ENCODE peak calls at places on chromosome 21, in four cellular contexts. T is OCI-LY7, X is fibroblast of lung, A is mesothelial cell of epicardium. S is an unnamed sample.

GRCh38 chr21:43866233-43866632 is 1.2 kb downstream of the AGPAT3 start:
- DNase-seq in T (peak; percentile 47), X (peak; percentile 60), A (no peak), S (peak; percentile 40)

GRCh38 chr21:45618287-45618686 is 25.2 kb upstream of the PCBP3 start:
- DNase-seq in X (peak; percentile 40), A (no peak), T (no peak), S (peak; percentile 69)

GRCh38 chr21:16248705-16249104 is 518.9 kb downstream of the USP25 start:
- DNase-seq in X (no peak), A (no peak), T (no peak), S (no peak)

GRCh38 chr21:28099296-28099695 is 893.4 kb downstream of the LTN1 start:
- DNase-seq in A (no peak), T (no peak), X (peak; percentile 80), S (no peak)

GRCh38 chr21:43778469-43779335 is 2.6 kb upstream of the CSTB start:
- DNase-seq in A (no peak), X (peak; percentile 29), T (no peak), S (peak; percentile 25)

GRCh38 chr21:37670883-37671282 is 245.4 kb downstream of the KCNJ6 start:
- DNase-seq in A (no peak), X (peak; percentile 39), T (no peak), S (peak; percentile 82)

GRCh38 chr21:15850645-15851044 is 120.9 kb downstream of the USP25 start:
- DNase-seq in X (peak; percentile 58), A (no peak), T (no peak), S (peak; percentile 65)

GRCh38 chr21:43809346-43809799 is 20.0 kb downstream of the RRP1 start:
- DNase-seq in T (no peak), A (no peak), X (no peak), S (no peak)

GRCh38 chr21:43864806-43865470 is at the start of gene AGPAT3:
- DNase-seq in A (no peak), T (peak; percentile 41), X (no peak), S (no peak)

GRCh38 chr21:46129846-46130651 is 25.3 kb downstream of the FTCD start:
- DNase-seq in X (no peak), T (no peak), A (no peak), S (no peak)

GRCh38 chr21:17612023-17612564 is 607 bp downstream of the BTG3 start:
- DNase-seq in T (peak; percentile 41), X (peak; percentile 40), A (peak; percentile 22), S (peak; percentile 75)

GRCh38 chr21:42986125-42986783 is 11.9 kb downstream of the PKNOX1 start:
- DNase-seq in A (no peak), T (no peak), X (no peak), S (no peak)

GRCh38 chr21:45801129-45801735 is 157.7 kb downstream of the PCBP3 start:
- DNase-seq in A (no peak), T (no peak), X (no peak), S (no peak)

GRCh38 chr21:27631471-27631870 is 664.6 kb upstream of the ADAMTS5 start:
- DNase-seq in X (peak; percentile 5), A (no peak), T (no peak), S (peak; percentile 55)

GRCh38 chr21:46454634-46455390 is 3.9 kb upstream of the DIP2A start:
- DNase-seq in T (no peak), A (no peak), X (no peak), S (no peak)

GRCh38 chr21:17343055-17343454 is 169.8 kb upstream of the CXADR start:
- DNase-seq in A (no peak), X (peak; percentile 26), T (peak; percentile 48), S (peak; percentile 12)

GRCh38 chr21:45482899-45483821 is 59.1 kb downstream of the SLC19A1 start:
- DNase-seq in T (no peak), X (no peak), A (no peak), S (no peak)

GRCh38 chr21:30164796-30165195 is 1.8 kb downstream of the CLDN17 start:
- DNase-seq in A (no peak), X (no peak), T (no peak), S (no peak)

GRCh38 chr21:21612446-21612845 is 614.2 kb downstream of the NCAM2 start:
- DNase-seq in A (no peak), X (peak; percentile 97), T (no peak), S (peak; percentile 92)
- TF ChIP-seq CTCF in A (no peak), X (no peak), T (no peak), S (no peak)

DNA sequence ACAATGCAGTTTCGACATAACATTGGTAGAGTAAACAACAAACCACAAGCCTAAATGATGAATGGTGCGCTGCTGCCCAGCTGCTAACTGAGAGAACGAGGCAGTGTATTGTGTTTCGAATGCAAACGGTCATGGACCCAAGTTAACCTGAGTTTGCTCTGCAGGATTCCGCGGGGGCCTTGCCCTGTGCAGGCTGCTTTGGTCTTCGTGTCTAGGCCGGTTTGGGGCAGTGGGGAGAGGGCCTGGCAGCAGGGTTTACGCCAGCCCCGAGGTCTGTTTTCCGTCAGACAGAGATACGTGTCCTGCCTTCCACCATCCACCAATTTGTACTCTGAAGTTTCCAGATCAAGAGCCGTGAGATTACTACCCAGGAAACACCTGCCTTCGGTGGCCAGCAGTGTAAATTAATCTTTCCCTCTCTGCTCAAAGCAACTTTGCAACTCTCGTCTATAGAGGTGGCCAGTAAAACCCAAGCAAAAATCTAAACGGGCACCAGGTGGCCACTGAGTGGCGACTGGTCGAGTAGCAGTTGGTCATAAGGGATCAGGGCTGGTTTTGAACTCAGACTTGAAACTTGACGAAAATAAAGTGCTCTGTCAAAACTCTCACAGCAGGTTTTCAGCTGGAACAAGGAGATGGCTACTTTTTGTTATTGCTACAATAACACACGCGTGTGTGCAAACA is 6.3 kb upstream of the PRDM15 start:
- DNase-seq in A (no peak), X (peak; percentile 65), T (peak; percentile 28), S (no peak)
- TF ChIP-seq CTCF in A (no peak), X (no peak), T (peak; percentile 30), S (no peak)

GRCh38 chr21:25735895-25736597 is 1.3 kb downstream of the GABPA start:
- DNase-seq in X (peak; percentile 54), T (peak; percentile 32), A (no peak), S (peak; percentile 49)

GRCh38 chr21:25732091-25732760 is 2.5 kb downstream of the ATP5PF start:
- DNase-seq in A (no peak), X (no peak), T (no peak), S (no peak)

GRCh38 chr21:25735221-25735894 is 586 bp downstream of the GABPA start:
- DNase-seq in A (peak; percentile 70), T (peak; percentile 90), X (peak; percentile 87), S (peak; percentile 93)

GRCh38 chr21:25733859-25734653 is 648 bp downstream of the ATP5PF start:
- DNase-seq in A (no peak), X (peak; percentile 39), T (peak; percentile 43), S (peak; percentile 50)

DNA sequence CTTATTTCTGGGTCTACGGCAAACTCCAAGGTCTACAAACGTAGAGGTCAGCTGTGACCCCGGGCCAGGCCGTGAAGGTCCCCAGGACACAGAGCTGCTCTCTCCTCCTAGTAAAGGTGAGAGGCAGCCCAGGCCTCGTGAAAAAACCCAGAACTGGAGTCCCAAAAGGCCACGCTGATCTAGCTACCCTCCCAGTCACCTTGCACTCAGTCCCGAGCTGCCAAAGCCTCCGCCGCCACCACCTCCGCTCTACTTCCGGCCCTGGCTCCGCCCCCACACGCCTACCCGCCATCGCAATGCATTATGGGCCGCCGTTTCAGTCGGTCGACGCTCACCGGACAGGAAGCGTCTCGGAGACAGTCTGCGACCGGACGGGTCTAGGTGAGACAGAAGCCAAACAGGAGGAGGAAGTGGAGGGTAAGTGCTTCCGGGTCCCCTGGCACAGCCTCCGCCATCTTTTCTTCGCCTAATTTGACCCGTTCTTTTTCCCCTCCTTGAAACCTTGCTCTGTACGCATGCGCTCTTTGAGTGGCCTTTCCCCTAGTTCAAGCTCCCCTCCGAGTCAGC is at the start of the genes ATP5PF and GABPA:
- DNase-seq in X (peak; percentile 99), T (peak; percentile 98), A (peak; percentile 95), S (peak; percentile 99)
- TF ChIP-seq CTCF in X (no peak), T (no peak), A (no peak), S (no peak)

GRCh38 chr21:38937844-38938243 is 132.1 kb downstream of the ETS2 start:
- DNase-seq in T (no peak), X (no peak), A (no peak), S (no peak)

GRCh38 chr21:38936237-38936636 is 130.5 kb downstream of the ETS2 start:
- DNase-seq in T (no peak), A (no peak), X (no peak), S (no peak)

GRCh38 chr21:38933731-38934130 is 128.0 kb downstream of the ETS2 start:
- DNase-seq in X (no peak), A (no peak), T (no peak), S (no peak)

GRCh38 chr21:38938343-38938742 is 132.6 kb downstream of the ETS2 start:
- DNase-seq in T (peak; percentile 24), X (peak; percentile 34), A (no peak), S (peak; percentile 55)

DNA sequence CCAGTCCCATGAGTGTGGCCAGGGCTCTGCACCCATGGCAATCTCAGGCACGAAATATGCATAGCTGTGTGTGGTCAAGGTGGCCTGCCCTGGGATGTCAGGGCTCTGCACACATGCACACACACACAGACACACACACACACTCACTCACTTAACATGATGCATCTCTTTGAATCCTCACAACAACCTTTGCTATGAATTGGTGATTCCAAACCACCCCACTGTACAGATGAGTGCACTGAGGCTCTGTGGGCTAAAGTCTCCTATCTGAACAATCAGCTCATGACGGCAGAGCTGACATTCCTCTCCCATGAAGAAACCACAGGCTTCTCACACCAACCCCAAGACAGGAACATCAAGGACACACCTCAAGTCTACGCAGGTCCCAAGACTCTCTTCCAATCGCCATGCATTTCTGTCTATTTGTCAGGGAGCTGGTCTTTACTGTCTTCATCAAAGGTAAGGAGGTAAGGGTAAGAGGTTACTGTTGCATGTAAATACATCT is 131.6 kb downstream of the ETS2 start:
- DNase-seq in X (no peak), T (no peak), A (no peak), S (no peak)
- TF ChIP-seq CTCF in X (no peak), T (no peak), A (no peak), S (no peak)

DNA sequence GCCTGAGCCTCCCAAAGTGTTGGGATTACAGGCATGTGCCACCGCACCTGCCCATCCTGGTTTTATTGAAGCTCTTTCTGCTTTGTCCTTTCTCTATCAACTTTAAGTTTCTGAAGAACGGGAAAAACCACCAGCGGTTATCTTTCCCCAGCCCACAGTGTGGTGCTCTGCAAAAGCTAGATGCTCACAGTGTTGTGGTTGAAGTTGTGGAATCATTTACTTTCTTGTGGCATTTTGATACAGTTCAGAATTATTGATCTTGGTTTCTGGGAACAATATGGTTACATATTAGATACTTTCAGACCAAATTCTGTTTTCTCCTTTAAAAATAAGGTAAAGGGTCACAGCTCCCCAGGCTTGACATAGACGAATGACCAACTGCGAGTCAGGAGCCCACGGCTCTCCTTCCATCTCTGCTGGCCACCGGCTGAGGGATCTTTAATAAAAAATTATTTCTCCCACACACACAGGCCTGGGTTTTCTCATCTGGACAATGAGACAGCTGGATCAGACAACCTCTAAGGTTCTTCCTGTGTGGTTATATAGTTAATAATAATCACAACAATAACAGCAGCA is 385.3 kb downstream of the SETD4 start:
- DNase-seq in A (no peak), X (no peak), T (no peak), S (peak; percentile 7)
- TF ChIP-seq CTCF in A (no peak), X (no peak), T (no peak), S (no peak)

GRCh38 chr21:36661511-36662309 is 37.2 kb upstream of the SIM2 start:
- DNase-seq in A (no peak), T (no peak), X (peak; percentile 54), S (peak; percentile 44)
- TF ChIP-seq CTCF in A (peak; percentile 27), T (peak; percentile 17), X (peak; percentile 54), S (peak; percentile 59)

DNA sequence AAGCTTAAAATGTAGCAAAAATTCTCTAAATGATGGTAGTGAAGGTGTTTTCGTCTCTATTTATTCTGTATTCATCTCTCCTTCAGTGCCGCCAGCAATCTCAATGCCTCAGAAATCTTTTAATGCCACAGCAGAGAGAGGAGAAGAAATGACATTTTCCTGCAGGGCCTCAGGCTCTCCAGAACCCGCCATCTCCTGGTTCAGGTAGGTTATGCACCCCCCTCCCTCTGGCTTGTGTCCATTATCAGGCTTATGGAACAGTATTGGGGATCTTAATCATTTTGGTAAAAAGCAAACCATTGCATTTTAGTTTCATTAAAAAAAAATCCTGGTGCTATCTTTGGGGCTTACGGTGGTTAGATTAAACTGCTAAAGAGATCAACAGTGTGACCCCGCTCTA is 326.1 kb downstream of the NCAM2 start:
- DNase-seq in T (no peak), X (no peak), A (no peak), S (no peak)
- TF ChIP-seq CTCF in T (no peak), X (no peak), A (no peak), S (no peak)

S was measured in cardiac fibroblast.